ENCODE peak calls at places on chromosome 6, in six cellular contexts. N is HepG2, P is IMR-90, A is psoas muscle, J is PC-9, H is heart right ventricle. R is an unnamed sample.

GRCh38 chr6:93972791-93973190 is 553.4 kb upstream of the EPHA7 start:
- DNase-seq in N (no peak), H (no peak), A (no peak), P (no peak), J (no peak), R (no peak)

GRCh38 chr6:2944405-2945068 is 26.8 kb downstream of the SERPINB6 start:
- DNase-seq in N (no peak), A (no peak), J (no peak), H (no peak), P (no peak), R (no peak)

GRCh38 chr6:3517350-3517749 is 60.5 kb upstream of the SLC22A23 start:
- DNase-seq in N (no peak), J (peak), A (no peak), H (no peak), P (peak), R (peak)

GRCh38 chr6:93420163-93420806 is 926 bp upstream of the EPHA7 start:
- DNase-seq in P (no peak), N (no peak), J (no peak), H (no peak), A (no peak), R (no peak)

GRCh38 chr6:140897804-140898573 is 1234.7 kb upstream of the GJE1 start:
- DNase-seq in A (no peak), N (peak), J (peak), H (peak), P (no peak), R (no peak)

GRCh38 chr6:656460-657252 is at the start of gene HUS1B:
- DNase-seq in N (no peak), H (no peak), A (no peak), J (no peak), P (no peak), R (no peak)

GRCh38 chr6:125746019-125746414 is 3.4 kb upstream of the HEY2 start:
- DNase-seq in A (no peak), P (no peak), N (no peak), J (no peak), H (no peak), R (no peak)

GRCh38 chr6:33694401-33694931 is 17.0 kb downstream of the UQCC2 start:
- DNase-seq in A (no peak), N (no peak), J (peak), H (no peak), P (peak), R (peak)

GRCh38 chr6:144190593-144190992 is 40.3 kb downstream of the STX11 start:
- DNase-seq in H (peak), N (no peak), J (no peak), P (peak), A (peak), R (peak)

GRCh38 chr6:6455272-6455671 is 133.2 kb upstream of the LY86 start:
- DNase-seq in N (no peak), A (peak), H (no peak), J (no peak), P (no peak), R (no peak)

GRCh38 chr6:11093065-11093590 is 506 bp upstream of the SMIM13 start:
- DNase-seq in H (no peak), P (peak), J (no peak), N (no peak), A (no peak), R (peak)

GRCh38 chr6:135301304-135301703 is 120.2 kb downstream of the MYB start:
- DNase-seq in P (no peak), J (no peak), H (no peak), N (no peak), A (no peak), R (no peak)

GRCh38 chr6:91045152-91045551 is 458.3 kb upstream of the MAP3K7 start:
- DNase-seq in H (peak), A (no peak), N (no peak), P (no peak), J (no peak), R (peak)

GRCh38 chr6:170429457-170429856 is 122.9 kb downstream of the FAM120B start:
- DNase-seq in P (no peak), H (no peak), J (no peak), N (peak), A (no peak), R (peak)

DNA sequence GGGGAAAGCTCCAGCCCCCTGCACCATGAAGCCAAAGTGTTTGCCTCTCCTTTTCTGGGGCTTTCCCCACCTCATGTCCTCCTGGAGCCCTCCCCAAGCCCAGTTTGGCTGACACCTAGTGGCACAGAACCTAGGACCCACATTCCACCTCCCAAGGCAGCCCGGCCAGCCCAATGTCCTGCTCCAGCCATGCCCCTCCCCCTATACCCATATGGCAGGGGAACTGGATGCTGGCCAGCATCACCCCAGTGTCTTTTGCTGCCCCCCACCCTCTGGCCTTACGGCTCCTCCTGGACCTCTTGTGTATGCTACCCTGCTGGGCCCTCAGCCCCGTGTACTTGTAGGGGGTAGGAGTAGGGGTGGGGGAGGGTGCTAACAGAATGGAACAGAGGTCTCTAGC is 170.1 kb downstream of the KIF6 start:
- DNase-seq in J (no peak), A (no peak), N (no peak), H (no peak), P (no peak), R (no peak)
- TF ChIP-seq CTCF in J (no peak), A (no peak), N (no peak), H (no peak), P (no peak), R (no peak)

GRCh38 chr6:19368511-19368910 is 468.7 kb upstream of the ID4 start:
- DNase-seq in A (no peak), N (no peak), J (no peak), H (no peak), P (peak), R (peak)
- TF ChIP-seq CTCF in A (no peak), N (no peak), J (no peak), H (no peak), P (no peak), R (peak)

GRCh38 chr6:32153252-32153834 is 598 bp upstream of the PPT2 start:
- DNase-seq in N (peak), P (peak), H (peak), J (peak), A (peak), R (no peak)
- TF ChIP-seq CTCF in N (peak), P (peak), H (peak), J (peak), A (peak), R (peak)

DNA sequence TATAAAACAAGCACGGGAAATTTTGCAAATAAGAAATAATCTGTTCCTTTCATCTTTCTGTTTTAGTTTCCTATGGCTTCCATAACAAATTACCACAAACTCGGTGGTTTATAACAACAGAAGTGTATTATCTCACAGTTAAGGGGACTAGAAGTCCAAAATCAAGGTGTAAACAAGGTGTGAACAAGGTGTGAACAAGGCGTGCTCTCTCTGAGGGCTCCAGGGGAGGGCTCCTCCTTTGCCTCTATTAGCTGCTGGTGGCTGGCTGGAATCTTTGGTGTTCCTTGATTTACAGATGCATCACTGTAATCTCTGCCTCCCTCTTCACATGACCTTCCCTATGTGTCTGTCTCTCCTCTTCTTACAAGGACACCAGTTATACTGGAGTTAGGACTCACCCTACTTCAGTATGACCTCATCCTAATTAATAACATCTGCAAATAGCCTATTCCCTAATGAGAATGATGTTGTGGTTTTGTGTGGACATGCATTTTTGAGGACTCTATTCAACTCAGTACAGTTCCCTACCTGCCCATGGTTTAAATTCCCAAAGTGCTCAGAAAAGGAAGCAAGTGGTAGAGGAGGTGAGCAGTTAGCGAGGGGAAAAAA is 17.5 kb upstream of the BMP5 start:
- DNase-seq in A (no peak), H (no peak), J (no peak), N (no peak), P (peak), R (no peak)
- TF ChIP-seq CTCF in A (no peak), H (no peak), J (no peak), N (no peak), P (no peak), R (no peak)

DNA sequence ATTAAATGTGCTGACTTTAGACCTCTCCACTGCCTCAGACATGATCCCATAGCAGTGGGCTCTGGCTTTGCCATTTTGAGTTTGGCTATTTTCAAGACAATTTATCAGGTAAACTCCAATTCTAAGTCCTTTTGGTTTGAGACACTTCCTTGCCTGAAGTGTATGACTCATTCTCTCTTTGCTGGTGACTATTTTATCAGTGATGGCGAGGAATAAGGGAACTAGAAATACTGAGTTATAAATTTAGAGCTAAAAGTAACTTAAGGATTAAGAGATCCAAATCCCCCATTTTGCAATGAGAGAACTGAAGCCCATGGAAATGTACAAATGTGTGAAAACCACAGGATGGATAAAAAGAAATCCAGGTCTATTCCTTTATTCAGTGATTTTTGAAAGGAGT is 30.9 kb upstream of the CD83 start:
- DNase-seq in P (peak), J (no peak), A (no peak), H (no peak), N (no peak), R (no peak)
- TF ChIP-seq CTCF in P (no peak), J (no peak), A (no peak), H (no peak), N (no peak), R (no peak)

DNA sequence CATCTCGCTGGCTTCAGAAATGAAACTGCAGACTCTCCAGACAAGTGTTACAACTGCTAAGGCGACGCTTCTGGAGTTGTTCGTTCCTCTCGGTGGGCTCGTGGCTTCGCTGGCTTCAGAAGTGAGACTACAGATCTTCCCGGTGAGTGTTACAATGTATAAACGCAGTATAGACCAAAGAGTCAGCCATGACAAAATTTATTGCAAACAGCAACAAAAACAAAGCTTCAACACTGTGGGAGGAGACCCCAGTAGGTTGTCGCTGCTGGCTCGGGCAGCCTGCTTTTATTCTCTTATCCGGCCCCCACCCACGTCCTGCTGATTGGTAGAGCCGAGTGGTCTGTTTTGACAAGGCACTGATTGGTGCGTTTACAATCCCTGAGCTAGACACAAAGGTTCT is 113.2 kb downstream of the GPX5 start:
- DNase-seq in A (no peak), J (no peak), N (no peak), P (no peak), H (no peak), R (no peak)
- TF ChIP-seq CTCF in A (no peak), J (no peak), N (no peak), P (no peak), H (no peak), R (no peak)

R was measured in fibroblast of pulmonary artery.